ENCODE peak calls at places on chromosomes 11 and 22, in eight cellular contexts. X, E, B, K, O, H, R and D are unnamed samples.

GRCh38 chr11:69825037-69825834 is 6.0 kb upstream of the FGF3 start:
- DNase-seq in X (no peak), E (no peak), B (no peak), K (no peak), O (no peak), H (peak; percentile 53), R (no peak), D (no peak)

GRCh38 chr11:117279711-117280376 is 11.3 kb upstream of the BACE1-AS start:
- DNase-seq in X (peak; percentile 23), E (no peak), B (no peak), K (no peak), O (no peak), H (no peak), R (no peak), D (peak; percentile 60)

GRCh38 chr11:95705485-95706124 is 84.0 kb downstream of the FAM76B start:
- DNase-seq in X (peak; percentile 90), E (peak; percentile 83), B (peak; percentile 82), K (peak; percentile 91), O (peak; percentile 89), H (peak; percentile 91), R (peak; percentile 86), D (peak; percentile 95)

GRCh38 chr11:117256573-117256972 is 24.1 kb downstream of the RNF214 start:
- DNase-seq in X (no peak), E (peak; percentile 48), B (no peak), K (no peak), O (no peak), H (no peak), R (peak; percentile 35), D (peak; percentile 36)

GRCh38 chr11:116541460-116541859 is 231.3 kb downstream of the BUD13 start:
- DNase-seq in X (no peak), E (no peak), B (no peak), K (no peak), O (no peak), H (no peak), R (no peak), D (no peak)

GRCh38 chr22:28208797-28209196 is 289.7 kb upstream of the PITPNB start:
- DNase-seq in X (no peak), E (no peak), B (no peak), K (no peak), O (no peak), H (no peak), R (no peak), D (no peak)

GRCh38 chr11:83035070-83035854 is 36.4 kb downstream of the RAB30 start:
- DNase-seq in X (no peak), E (peak; percentile 61), B (no peak), K (no peak), O (no peak), H (no peak), R (peak; percentile 79), D (peak; percentile 75)

GRCh38 chr11:91804057-91804456 is 420.6 kb upstream of the FAT3 start:
- DNase-seq in X (no peak), E (peak; percentile 27), B (no peak), K (no peak), O (no peak), H (no peak), R (peak; percentile 36), D (no peak)

GRCh38 chr11:129691154-129691553 is 124.5 kb upstream of the TMEM45B start:
- DNase-seq in X (no peak), E (no peak), B (no peak), K (no peak), O (no peak), H (no peak), R (no peak), D (no peak)

GRCh38 chr11:27613670-27613950 is 86.6 kb downstream of the BDNF start:
- DNase-seq in X (no peak), E (no peak), B (no peak), K (no peak), O (no peak), H (no peak), R (no peak), D (peak; percentile 37)

GRCh38 chr22:40653361-40653760 is 16.8 kb upstream of the MRTFA start:
- DNase-seq in X (no peak), E (no peak), B (no peak), K (no peak), O (no peak), H (no peak), R (no peak), D (no peak)

GRCh38 chr11:35178067-35178805 is 39.3 kb downstream of the CD44 start:
- DNase-seq in X (no peak), E (no peak), B (no peak), K (no peak), O (no peak), H (no peak), R (no peak), D (no peak)

GRCh38 chr11:45052361-45052760 is 94.1 kb upstream of the PRDM11 start:
- DNase-seq in X (no peak), E (no peak), B (no peak), K (no peak), O (no peak), H (no peak), R (peak; percentile 40), D (peak; percentile 36)

GRCh38 chr22:23875801-23876200 is 18.1 kb downstream of the SLC2A11 start:
- DNase-seq in X (no peak), E (no peak), B (no peak), K (no peak), O (no peak), H (no peak), R (no peak), D (no peak)

GRCh38 chr22:20439556-20439927 is 1.9 kb upstream of the SCARF2 start:
- DNase-seq in X (no peak), E (no peak), B (no peak), K (no peak), O (no peak), H (no peak), R (no peak), D (no peak)

GRCh38 chr11:109808569-109808968 is 284.6 kb upstream of the ZC3H12C start:
- DNase-seq in X (no peak), E (peak; percentile 7), B (no peak), K (no peak), O (no peak), H (no peak), R (peak; percentile 16), D (peak; percentile 57)

GRCh38 chr22:36180038-36180880 is 19.7 kb upstream of the APOL3 start:
- DNase-seq in X (peak; percentile 82), E (peak; percentile 63), B (peak; percentile 89), K (peak; percentile 89), O (peak; percentile 86), H (peak; percentile 85), R (peak; percentile 61), D (peak; percentile 78)

GRCh38 chr11:69044111-69045013 is 4.4 kb upstream of the TPCN2 start:
- DNase-seq in X (peak; percentile 82), E (peak; percentile 53), B (peak; percentile 78), K (peak; percentile 74), O (peak; percentile 74), H (peak; percentile 72), R (peak; percentile 93), D (peak; percentile 49)

GRCh38 chr11:107999759-108000455 is 8.8 kb upstream of the CUL5 start:
- DNase-seq in X (peak; percentile 84), E (peak; percentile 21), B (no peak), K (no peak), O (no peak), H (no peak), R (peak; percentile 21), D (peak; percentile 21)

GRCh38 chr11:134841972-134842371 is 429.9 kb upstream of the B3GAT1 start:
- DNase-seq in X (no peak), E (no peak), B (no peak), K (no peak), O (no peak), H (no peak), R (no peak), D (no peak)

GRCh38 chr22:49911881-49912625 is 6.2 kb downstream of the ALG12 start:
- DNase-seq in X (no peak), E (no peak), B (no peak), K (no peak), O (no peak), H (no peak), R (no peak), D (no peak)

GRCh38 chr22:41127447-41127846 is 35.1 kb downstream of the EP300 start:
- DNase-seq in X (no peak), E (no peak), B (no peak), K (no peak), O (no peak), H (no peak), R (no peak), D (no peak)

GRCh38 chr22:44211946-44212930 is 31.5 kb downstream of the PARVG start:
- DNase-seq in X (peak; percentile 51), E (no peak), B (no peak), K (no peak), O (no peak), H (no peak), R (peak; percentile 74), D (peak; percentile 81)

GRCh38 chr22:32561756-32562155 is 87.1 kb downstream of the FBXO7 start:
- DNase-seq in X (no peak), E (no peak), B (no peak), K (no peak), O (no peak), H (no peak), R (no peak), D (no peak)

GRCh38 chr11:133064152-133064877 is 468.0 kb downstream of the OPCML start:
- DNase-seq in X (peak; percentile 90), E (peak; percentile 68), B (peak; percentile 63), K (peak; percentile 69), O (peak; percentile 56), H (no peak), R (peak; percentile 78), D (peak; percentile 1)
- TF ChIP-seq CTCF in X (peak; percentile 71), E (peak; percentile 88), B (peak; percentile 79), K (peak; percentile 68), O (peak; percentile 77), H (peak; percentile 19), R (peak; percentile 71), D (no peak)

GRCh38 chr22:46043339-46043738 is 66.4 kb upstream of the WNT7B start:
- DNase-seq in X (no peak), E (no peak), B (no peak), K (no peak), O (peak; percentile 18), H (no peak), R (no peak), D (no peak)
- H3K4me3 ChIP-seq in X (no peak overlapping the region), E (no peak overlapping the region), B (peak overlapping the region; percentile 70), K (peak overlapping the region; percentile 77), O (peak overlapping the region; percentile 68), H (no peak overlapping the region), R (peak overlapping the region; percentile 77), D (peak overlapping the region; percentile 71)

DNA sequence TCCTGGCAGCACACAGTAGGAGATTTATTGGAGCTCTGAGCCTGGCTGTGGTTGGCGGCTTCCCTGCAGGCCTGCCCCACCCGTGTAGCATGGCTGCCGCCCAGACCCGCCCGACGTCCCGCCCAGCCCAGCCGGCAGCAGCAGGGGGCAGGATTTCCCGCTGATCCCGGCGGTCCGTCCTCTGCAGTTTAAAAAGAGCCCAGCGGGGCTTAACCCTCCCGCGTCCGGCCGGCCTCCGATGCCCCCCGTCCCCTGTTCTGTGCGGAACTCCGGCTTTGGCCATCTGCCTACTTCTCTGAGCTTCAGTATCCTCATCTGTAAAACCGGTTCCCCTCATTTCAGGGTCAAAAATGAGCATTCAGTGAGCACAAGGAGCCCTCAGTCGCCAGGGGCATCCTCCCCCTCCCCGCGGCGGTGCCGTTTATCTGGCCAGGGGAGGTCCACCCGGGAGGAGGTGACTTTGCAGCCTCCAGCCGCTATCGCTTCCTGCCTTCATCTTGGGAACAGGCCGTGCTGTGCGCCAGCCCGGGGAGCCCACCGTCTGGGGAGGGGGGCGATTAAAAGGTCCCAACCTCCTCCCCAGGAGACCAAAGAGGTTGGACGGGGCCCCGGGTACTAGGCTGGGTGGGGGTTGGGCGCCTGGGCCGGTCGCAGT is at the start of gene GAS2L1:
- DNase-seq in X (peak; percentile 89), E (peak; percentile 73), B (peak; percentile 90), K (peak; percentile 89), O (peak; percentile 91), H (peak; percentile 90), R (peak; percentile 78), D (peak; percentile 76)
- TF ChIP-seq CTCF in X (peak; percentile 66), E (peak; percentile 76), B (peak; percentile 86), K (peak; percentile 76), O (peak; percentile 80), H (peak; percentile 54), R (peak; percentile 58), D (peak; percentile 78)

GRCh38 chr22:37212174-37212906 is at the start of gene SSTR3:
- DNase-seq in X (peak; percentile 53), E (no peak), B (no peak), K (no peak), O (no peak), H (no peak), R (no peak), D (no peak)
- H3K4me3 ChIP-seq in X (no peak within 1 kb of the TSS), E (no peak within 1 kb of the TSS), B (no peak within 1 kb of the TSS), K (no peak within 1 kb of the TSS), O (no peak within 1 kb of the TSS), H (no peak within 1 kb of the TSS), R (no peak within 1 kb of the TSS), D (no peak within 1 kb of the TSS)